ENCODE peak calls at places on chromosome 1, in nine cellular contexts. One of them, this sample, is unnamed.

GRCh38 chr1:60041783-60042182 is 31.8 kb downstream of the C1orf87 start:
- DNase-seq in mesothelial cell of epicardium: no peak
- DNase-seq in upper lobe of left lung: no peak
- DNase-seq in OCI-LY7: no peak
- DNase-seq in ovary: no peak
- DNase-seq in AG04450: no peak
- DNase-seq in tibial nerve: no peak
- DNase-seq in CD4-positive, alpha-beta T cell: no peak
- DNase-seq in psoas muscle: no peak
- DNase-seq in this sample: no peak

GRCh38 chr1:109570414-109570813 is 22.0 kb downstream of the GNAI3 start:
- DNase-seq in OCI-LY7: no peak
- DNase-seq in psoas muscle: no peak
- DNase-seq in AG04450: no peak
- DNase-seq in CD4-positive, alpha-beta T cell: no peak
- DNase-seq in tibial nerve: no peak
- DNase-seq in ovary: no peak
- DNase-seq in upper lobe of left lung: no peak
- DNase-seq in mesothelial cell of epicardium: no peak
- DNase-seq in this sample: no peak

GRCh38 chr1:230515451-230516145 is 89.5 kb upstream of the PGBD5 start:
- DNase-seq in psoas muscle: no peak
- DNase-seq in mesothelial cell of epicardium: no peak
- DNase-seq in CD4-positive, alpha-beta T cell: no peak
- DNase-seq in AG04450: no peak
- DNase-seq in upper lobe of left lung: no peak
- DNase-seq in OCI-LY7: no peak
- DNase-seq in ovary: no peak
- DNase-seq in tibial nerve: no peak
- DNase-seq in this sample: no peak

GRCh38 chr1:22509815-22510214 is 53.5 kb upstream of the EPHA8 start:
- DNase-seq in ovary: no peak
- DNase-seq in tibial nerve: no peak
- DNase-seq in mesothelial cell of epicardium: no peak
- DNase-seq in AG04450: no peak
- DNase-seq in OCI-LY7: no peak
- DNase-seq in CD4-positive, alpha-beta T cell: no peak
- DNase-seq in psoas muscle: no peak
- DNase-seq in upper lobe of left lung: no peak
- DNase-seq in this sample: no peak

GRCh38 chr1:227793948-227794812 is 21.3 kb upstream of the PRSS38 start:
- DNase-seq in upper lobe of left lung: peak; percentile 86
- DNase-seq in CD4-positive, alpha-beta T cell: no peak
- DNase-seq in psoas muscle: peak; percentile 67
- DNase-seq in tibial nerve: peak; percentile 50
- DNase-seq in ovary: peak; percentile 83
- DNase-seq in OCI-LY7: no peak
- DNase-seq in AG04450: peak; percentile 85
- DNase-seq in mesothelial cell of epicardium: peak; percentile 64
- DNase-seq in this sample: no peak

GRCh38 chr1:110555807-110556470 is 37.0 kb upstream of the KCNA10 start:
- DNase-seq in mesothelial cell of epicardium: peak; percentile 21
- DNase-seq in psoas muscle: peak; percentile 78
- DNase-seq in upper lobe of left lung: no peak
- DNase-seq in OCI-LY7: no peak
- DNase-seq in AG04450: no peak
- DNase-seq in tibial nerve: peak; percentile 53
- DNase-seq in ovary: peak; percentile 73
- DNase-seq in CD4-positive, alpha-beta T cell: no peak
- DNase-seq in this sample: no peak

GRCh38 chr1:19361231-19362147 is 49.4 kb downstream of the SLC66A1 start:
- DNase-seq in mesothelial cell of epicardium: no peak
- DNase-seq in AG04450: no peak
- DNase-seq in OCI-LY7: no peak
- DNase-seq in upper lobe of left lung: no peak
- DNase-seq in CD4-positive, alpha-beta T cell: no peak
- DNase-seq in tibial nerve: no peak
- DNase-seq in psoas muscle: no peak
- DNase-seq in ovary: no peak
- DNase-seq in this sample: no peak

GRCh38 chr1:43241352-43241953 is 28.3 kb upstream of the TMEM125 start:
- DNase-seq in tibial nerve: no peak
- DNase-seq in CD4-positive, alpha-beta T cell: no peak
- DNase-seq in AG04450: no peak
- DNase-seq in upper lobe of left lung: no peak
- DNase-seq in ovary: peak; percentile 50
- DNase-seq in psoas muscle: no peak
- DNase-seq in OCI-LY7: no peak
- DNase-seq in mesothelial cell of epicardium: peak; percentile 34
- DNase-seq in this sample: no peak

GRCh38 chr1:51926171-51926812 is 47.8 kb upstream of the NRDC start:
- DNase-seq in mesothelial cell of epicardium: no peak
- DNase-seq in tibial nerve: no peak
- DNase-seq in psoas muscle: no peak
- DNase-seq in ovary: no peak
- DNase-seq in upper lobe of left lung: no peak
- DNase-seq in OCI-LY7: peak; percentile 13
- DNase-seq in CD4-positive, alpha-beta T cell: peak; percentile 1
- DNase-seq in AG04450: no peak
- DNase-seq in this sample: no peak

GRCh38 chr1:36248250-36248894 is 24.1 kb downstream of the THRAP3 start:
- DNase-seq in CD4-positive, alpha-beta T cell: no peak
- DNase-seq in ovary: peak; percentile 79
- DNase-seq in AG04450: peak; percentile 50
- DNase-seq in mesothelial cell of epicardium: no peak
- DNase-seq in upper lobe of left lung: no peak
- DNase-seq in OCI-LY7: no peak
- DNase-seq in tibial nerve: no peak
- DNase-seq in psoas muscle: peak; percentile 81
- DNase-seq in this sample: no peak

GRCh38 chr1:109639841-109640184 is 16.1 kb upstream of the GSTM4 start:
- DNase-seq in CD4-positive, alpha-beta T cell: no peak
- DNase-seq in OCI-LY7: no peak
- DNase-seq in mesothelial cell of epicardium: no peak
- DNase-seq in upper lobe of left lung: peak; percentile 8
- DNase-seq in ovary: no peak
- DNase-seq in tibial nerve: no peak
- DNase-seq in AG04450: no peak
- DNase-seq in psoas muscle: peak; percentile 19
- DNase-seq in this sample: no peak

GRCh38 chr1:39413902-39414528 is 77.4 kb upstream of the BMP8A start:
- DNase-seq in CD4-positive, alpha-beta T cell: no peak
- DNase-seq in OCI-LY7: no peak
- DNase-seq in AG04450: no peak
- DNase-seq in tibial nerve: no peak
- DNase-seq in upper lobe of left lung: peak; percentile 44
- DNase-seq in psoas muscle: no peak
- DNase-seq in mesothelial cell of epicardium: no peak
- DNase-seq in ovary: no peak
- DNase-seq in this sample: no peak

DNA sequence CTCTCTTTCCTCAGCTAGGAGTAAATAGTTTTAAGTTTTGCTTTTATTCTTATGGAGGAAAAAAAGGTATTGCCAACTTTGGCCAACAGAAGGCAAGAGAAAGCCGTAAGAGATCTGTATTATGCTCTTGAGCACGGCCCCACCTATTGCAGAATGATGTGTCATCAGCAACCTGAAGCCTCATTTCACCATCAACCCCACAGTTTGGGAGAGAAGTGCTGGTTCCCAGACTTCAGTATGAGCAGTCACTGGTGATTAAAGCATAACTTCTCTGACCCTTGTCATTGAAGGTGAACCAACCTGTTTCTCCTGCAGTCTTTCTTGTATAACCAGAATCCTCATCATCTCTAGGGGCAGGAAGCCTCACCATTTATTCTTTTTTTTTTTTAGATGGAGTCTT is 100.2 kb downstream of the SIPA1L2 start:
- DNase-seq in AG04450: no peak
- DNase-seq in OCI-LY7: no peak
- DNase-seq in CD4-positive, alpha-beta T cell: no peak
- DNase-seq in mesothelial cell of epicardium: no peak
- DNase-seq in upper lobe of left lung: no peak
- DNase-seq in ovary: no peak
- DNase-seq in tibial nerve: no peak
- DNase-seq in psoas muscle: no peak
- DNase-seq in this sample: no peak
- TF ChIP-seq CTCF in AG04450: no peak
- TF ChIP-seq CTCF in OCI-LY7: no peak
- TF ChIP-seq CTCF in CD4-positive, alpha-beta T cell: no peak
- TF ChIP-seq CTCF in mesothelial cell of epicardium: no peak
- TF ChIP-seq CTCF in upper lobe of left lung: no peak
- TF ChIP-seq CTCF in ovary: no peak
- TF ChIP-seq CTCF in tibial nerve: no peak
- TF ChIP-seq CTCF in psoas muscle: no peak
- TF ChIP-seq CTCF in this sample: no peak

GRCh38 chr1:91513160-91513559 is 12.5 kb downstream of the CDC7 start:
- DNase-seq in psoas muscle: no peak
- DNase-seq in AG04450: no peak
- DNase-seq in ovary: no peak
- DNase-seq in upper lobe of left lung: no peak
- DNase-seq in tibial nerve: no peak
- DNase-seq in CD4-positive, alpha-beta T cell: no peak
- DNase-seq in mesothelial cell of epicardium: no peak
- DNase-seq in OCI-LY7: no peak
- DNase-seq in this sample: no peak
- TF ChIP-seq CTCF in psoas muscle: peak; percentile 53
- TF ChIP-seq CTCF in AG04450: peak; percentile 54
- TF ChIP-seq CTCF in ovary: peak; percentile 75
- TF ChIP-seq CTCF in upper lobe of left lung: peak; percentile 34
- TF ChIP-seq CTCF in tibial nerve: peak; percentile 69
- TF ChIP-seq CTCF in CD4-positive, alpha-beta T cell: peak; percentile 71
- TF ChIP-seq CTCF in mesothelial cell of epicardium: peak; percentile 63
- TF ChIP-seq CTCF in OCI-LY7: peak; percentile 28
- TF ChIP-seq CTCF in this sample: peak; percentile 45

GRCh38 chr1:148334339-148335130 is 148.6 kb downstream of the PPIAL4G start:
- DNase-seq in mesothelial cell of epicardium: peak; percentile 74
- DNase-seq in AG04450: peak; percentile 33
- DNase-seq in upper lobe of left lung: peak; percentile 86
- DNase-seq in OCI-LY7: peak; percentile 91
- DNase-seq in ovary: peak; percentile 73
- DNase-seq in tibial nerve: peak; percentile 18
- DNase-seq in psoas muscle: peak; percentile 85
- DNase-seq in CD4-positive, alpha-beta T cell: peak; percentile 52
- DNase-seq in this sample: peak; percentile 52

GRCh38 chr1:148328884-148329283 is 154.2 kb downstream of the PPIAL4G start:
- DNase-seq in tibial nerve: no peak
- DNase-seq in CD4-positive, alpha-beta T cell: no peak
- DNase-seq in OCI-LY7: no peak
- DNase-seq in AG04450: no peak
- DNase-seq in mesothelial cell of epicardium: no peak
- DNase-seq in ovary: no peak
- DNase-seq in upper lobe of left lung: peak; percentile 34
- DNase-seq in psoas muscle: no peak
- DNase-seq in this sample: no peak

DNA sequence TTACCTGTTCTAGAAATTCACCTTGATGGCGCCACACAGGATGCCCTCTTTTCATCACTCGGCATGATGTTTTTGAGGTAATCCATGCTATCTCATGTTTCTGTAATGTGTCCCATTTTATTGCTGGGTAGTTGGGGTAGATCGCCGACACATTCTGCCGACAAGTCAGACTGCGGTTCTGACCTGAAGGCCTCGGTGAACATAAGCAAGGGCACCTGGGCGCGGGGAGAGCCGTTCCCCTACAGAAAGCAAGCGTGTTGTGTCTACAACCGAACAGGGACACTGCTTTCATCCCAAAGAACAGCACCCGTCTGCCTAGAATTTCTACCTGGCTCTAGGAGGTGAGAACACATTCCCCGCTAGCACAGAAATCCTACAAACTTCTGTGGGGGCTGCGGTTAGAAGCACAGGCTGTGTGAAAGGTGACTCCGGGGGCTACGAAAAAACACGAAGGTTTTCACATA is 149.2 kb downstream of the PPIAL4G start:
- DNase-seq in ovary: no peak
- DNase-seq in OCI-LY7: no peak
- DNase-seq in upper lobe of left lung: no peak
- DNase-seq in psoas muscle: no peak
- DNase-seq in AG04450: no peak
- DNase-seq in CD4-positive, alpha-beta T cell: no peak
- DNase-seq in mesothelial cell of epicardium: no peak
- DNase-seq in tibial nerve: no peak
- DNase-seq in this sample: no peak
- TF ChIP-seq CTCF in ovary: no peak
- TF ChIP-seq CTCF in OCI-LY7: no peak
- TF ChIP-seq CTCF in upper lobe of left lung: no peak
- TF ChIP-seq CTCF in psoas muscle: no peak
- TF ChIP-seq CTCF in AG04450: no peak
- TF ChIP-seq CTCF in CD4-positive, alpha-beta T cell: no peak
- TF ChIP-seq CTCF in mesothelial cell of epicardium: no peak
- TF ChIP-seq CTCF in tibial nerve: no peak
- TF ChIP-seq CTCF in this sample: no peak

GRCh38 chr1:197696372-197696771 is 78.9 kb downstream of the DENND1B start:
- DNase-seq in CD4-positive, alpha-beta T cell: no peak
- DNase-seq in upper lobe of left lung: no peak
- DNase-seq in ovary: no peak
- DNase-seq in tibial nerve: no peak
- DNase-seq in mesothelial cell of epicardium: no peak
- DNase-seq in AG04450: no peak
- DNase-seq in psoas muscle: no peak
- DNase-seq in OCI-LY7: no peak
- DNase-seq in this sample: no peak

GRCh38 chr1:197690074-197690473 is 85.2 kb downstream of the DENND1B start:
- DNase-seq in tibial nerve: no peak
- DNase-seq in AG04450: no peak
- DNase-seq in mesothelial cell of epicardium: no peak
- DNase-seq in psoas muscle: no peak
- DNase-seq in CD4-positive, alpha-beta T cell: no peak
- DNase-seq in OCI-LY7: no peak
- DNase-seq in ovary: no peak
- DNase-seq in upper lobe of left lung: no peak
- DNase-seq in this sample: no peak

GRCh38 chr1:197691816-197692215 is 83.5 kb downstream of the DENND1B start:
- DNase-seq in psoas muscle: no peak
- DNase-seq in upper lobe of left lung: no peak
- DNase-seq in tibial nerve: no peak
- DNase-seq in CD4-positive, alpha-beta T cell: no peak
- DNase-seq in ovary: no peak
- DNase-seq in mesothelial cell of epicardium: no peak
- DNase-seq in AG04450: no peak
- DNase-seq in OCI-LY7: no peak
- DNase-seq in this sample: no peak

GRCh38 chr1:197695961-197696360 is 79.3 kb downstream of the DENND1B start:
- DNase-seq in mesothelial cell of epicardium: no peak
- DNase-seq in upper lobe of left lung: no peak
- DNase-seq in OCI-LY7: no peak
- DNase-seq in ovary: no peak
- DNase-seq in psoas muscle: no peak
- DNase-seq in AG04450: no peak
- DNase-seq in CD4-positive, alpha-beta T cell: no peak
- DNase-seq in tibial nerve: no peak
- DNase-seq in this sample: no peak

DNA sequence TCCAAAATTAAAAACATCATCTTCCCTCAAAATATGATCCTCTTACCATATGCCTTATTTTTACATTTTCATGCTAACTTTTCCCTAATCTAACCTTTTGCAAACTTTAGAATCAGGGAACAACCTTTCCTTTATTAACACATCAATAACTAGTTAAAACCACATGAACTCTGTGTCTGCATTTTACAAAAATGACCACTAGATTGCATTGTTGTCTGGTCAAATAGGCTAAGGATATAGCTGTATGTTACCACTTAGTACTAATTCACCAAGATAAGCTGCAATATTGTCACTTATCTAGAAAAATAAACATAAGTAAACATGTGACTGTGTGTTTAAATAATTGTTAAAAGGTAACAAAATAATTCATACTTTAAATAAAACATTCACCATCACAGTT is 82.3 kb downstream of the DENND1B start:
- DNase-seq in mesothelial cell of epicardium: no peak
- DNase-seq in tibial nerve: no peak
- DNase-seq in upper lobe of left lung: no peak
- DNase-seq in OCI-LY7: peak; percentile 19
- DNase-seq in AG04450: no peak
- DNase-seq in psoas muscle: no peak
- DNase-seq in ovary: no peak
- DNase-seq in CD4-positive, alpha-beta T cell: no peak
- DNase-seq in this sample: no peak
- TF ChIP-seq CTCF in mesothelial cell of epicardium: no peak
- TF ChIP-seq CTCF in tibial nerve: no peak
- TF ChIP-seq CTCF in upper lobe of left lung: no peak
- TF ChIP-seq CTCF in OCI-LY7: peak; percentile 73
- TF ChIP-seq CTCF in AG04450: peak; percentile 34
- TF ChIP-seq CTCF in psoas muscle: peak; percentile 20
- TF ChIP-seq CTCF in ovary: no peak
- TF ChIP-seq CTCF in CD4-positive, alpha-beta T cell: no peak
- TF ChIP-seq CTCF in this sample: peak; percentile 6